ENCODE peak calls at places on chromosomes 3 and 15, in nine cellular contexts. D, R, B, O, L, K, H, J and V are unnamed samples.

GRCh38 chr15:25775317-25775912 is 87.7 kb downstream of the ATP10A start:
- DNase-seq in H (no peak), L (no peak), B (peak; percentile 40), D (peak; percentile 45), R (peak; percentile 25), O (no peak), J (no peak), K (no peak), V (no peak)

GRCh38 chr15:75063889-75064288 is 40.5 kb downstream of the PPCDC start:
- DNase-seq in O (no peak), R (no peak), K (no peak), H (no peak), B (no peak), J (no peak), L (no peak), D (no peak), V (no peak)

GRCh38 chr3:46089237-46090011 is 62.1 kb upstream of the XCR1 start:
- DNase-seq in L (no peak), D (no peak), B (peak; percentile 78), H (no peak), R (peak; percentile 48), O (no peak), K (no peak), J (peak; percentile 84), V (peak; percentile 89)

GRCh38 chr3:52829906-52830463 is 487 bp downstream of the ITIH4 start:
- DNase-seq in D (no peak), B (no peak), H (no peak), K (no peak), J (no peak), L (no peak), O (no peak), R (no peak), V (no peak)

GRCh38 chr15:92158426-92158825 is 235.3 kb upstream of the ST8SIA2 start:
- DNase-seq in L (no peak), H (no peak), O (no peak), K (peak; percentile 82), J (no peak), B (peak; percentile 13), R (peak; percentile 46), D (no peak), V (no peak)

GRCh38 chr15:90553248-90553745 is 23.6 kb downstream of the CRTC3 start:
- DNase-seq in B (no peak), O (no peak), D (no peak), J (no peak), H (no peak), K (no peak), R (no peak), L (no peak), V (no peak)

GRCh38 chr3:46505953-46506352 is 8.2 kb downstream of the RTP3 start:
- DNase-seq in B (no peak), J (no peak), L (no peak), R (no peak), H (no peak), K (no peak), O (no peak), D (no peak), V (no peak)

GRCh38 chr3:6680119-6680806 is 180.7 kb upstream of the GRM7 start:
- DNase-seq in D (no peak), J (no peak), O (no peak), L (no peak), K (no peak), R (no peak), H (no peak), B (peak; percentile 51), V (no peak)

GRCh38 chr15:40323953-40324937 is 753 bp downstream of the INAFM2 start:
- DNase-seq in J (no peak), D (no peak), H (no peak), K (no peak), O (peak; percentile 76), L (no peak), B (no peak), R (no peak), V (no peak)

GRCh38 chr3:38613426-38613825 is 36.1 kb downstream of the SCN5A start:
- DNase-seq in O (no peak), B (no peak), R (no peak), H (no peak), J (peak; percentile 22), K (no peak), D (no peak), L (no peak), V (no peak)

GRCh38 chr3:59052803-59053411 is 3.1 kb upstream of the CFAP20DC start:
- DNase-seq in R (no peak), K (peak; percentile 27), B (no peak), O (no peak), H (no peak), J (no peak), D (peak; percentile 25), L (no peak), V (peak; percentile 4)

GRCh38 chr3:59046839-59047238 is 3.0 kb downstream of the CFAP20DC start:
- DNase-seq in L (no peak), R (no peak), B (no peak), D (no peak), O (no peak), K (no peak), J (no peak), H (no peak), V (no peak)

GRCh38 chr3:59049671-59050331 is at the start of gene CFAP20DC:
- DNase-seq in J (peak; percentile 92), O (peak; percentile 76), D (peak; percentile 8), H (peak; percentile 85), B (peak; percentile 62), L (peak; percentile 80), K (peak; percentile 85), R (peak; percentile 91), V (peak; percentile 21)
- TF ChIP-seq POLR2AphosphoS5 in J (peak; percentile 65), O (no peak), D (no peak), H (peak; percentile 39), B (peak; percentile 40), L (no peak), K (peak; percentile 96), R (peak; percentile 63), V (no peak)

DNA sequence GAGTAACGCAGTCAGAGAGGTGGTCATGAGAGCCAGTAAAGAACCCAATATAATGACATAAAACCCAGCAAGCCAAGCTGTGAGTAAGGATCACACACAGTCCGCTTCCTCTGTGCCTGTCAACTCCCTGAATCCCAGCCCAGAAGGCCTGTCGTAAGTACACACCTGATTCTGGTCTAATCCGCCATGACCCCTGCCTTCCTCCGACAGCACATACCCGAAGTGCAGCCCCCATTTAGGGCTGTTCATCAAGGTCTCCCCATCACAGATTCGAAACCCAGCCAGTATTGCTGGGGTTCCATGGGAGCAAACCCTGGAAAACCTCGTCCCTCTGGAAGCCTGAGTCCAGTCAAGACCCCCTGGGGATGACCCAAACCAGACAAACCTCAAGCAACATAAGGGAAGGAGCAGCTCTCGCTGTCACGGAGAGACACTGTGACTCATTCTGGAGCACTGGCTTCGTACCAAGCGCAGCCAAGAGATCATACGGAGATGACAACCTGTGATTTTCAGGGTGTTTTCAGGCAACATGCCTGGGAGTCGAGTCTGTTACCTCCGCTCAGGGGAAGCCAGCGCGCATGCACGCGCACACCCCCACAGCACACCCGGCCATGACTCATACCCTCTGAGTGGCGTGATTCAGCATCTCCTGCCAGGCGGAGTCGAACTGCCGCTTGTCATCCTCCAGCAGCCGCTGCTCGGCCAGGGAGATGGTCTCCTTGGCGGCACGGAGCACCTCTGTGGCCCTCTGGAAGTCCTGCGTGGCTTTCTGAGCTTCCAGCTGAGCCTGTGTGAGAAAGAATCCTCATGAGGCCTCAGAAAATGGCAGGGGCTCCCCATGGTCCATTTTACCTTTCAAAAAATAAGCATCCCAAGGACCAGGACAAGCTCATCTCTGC is 63.0 kb downstream of the SH3BP5 start:
- DNase-seq in H (no peak), D (no peak), J (peak; percentile 97), K (peak; percentile 78), O (peak; percentile 99), B (no peak), L (peak; percentile 86), R (peak; percentile 71), V (peak; percentile 89)
- TF ChIP-seq POLR2AphosphoS5 in H (no peak), D (no peak), J (peak; percentile 73), K (peak; percentile 55), O (peak; percentile 58), B (no peak), L (peak; percentile 59), R (no peak), V (no peak)

GRCh38 chr3:58116161-58116955 is 94.4 kb downstream of the DNASE1L3 start:
- DNase-seq in K (no peak), L (no peak), B (peak; percentile 83), H (no peak), R (no peak), D (no peak), O (no peak), J (no peak), V (no peak)
- TF ChIP-seq POLR2AphosphoS5 in K (no peak), L (no peak), B (no peak), H (no peak), R (no peak), D (no peak), O (no peak), J (no peak), V (no peak)

GRCh38 chr3:79019137-79019923 is 748.5 kb downstream of the ROBO1 start:
- DNase-seq in O (no peak), J (peak; percentile 93), H (peak; percentile 73), B (no peak), R (peak; percentile 77), K (no peak), D (peak; percentile 84), L (peak; percentile 54), V (no peak)
- TF ChIP-seq POLR2AphosphoS5 in O (no peak), J (peak; percentile 87), H (no peak), B (peak; percentile 77), R (peak; percentile 22), K (no peak), D (peak; percentile 73), L (peak; percentile 58), V (no peak)

GRCh38 chr15:60551781-60552161 is 72.8 kb upstream of the ICE2 start:
- DNase-seq in D (no peak), B (no peak), L (no peak), J (no peak), R (no peak), H (no peak), O (no peak), K (peak; percentile 3), V (no peak)
- TF ChIP-seq POLR2AphosphoS5 in D (no peak), B (no peak), L (no peak), J (no peak), R (no peak), H (no peak), O (no peak), K (no peak), V (no peak)